ENCODE peak calls at places on chromosomes 3 and 15, in four cellular contexts. One of them, this sample, is unnamed.

GRCh38 chr3:175274056-175274455 is 414.9 kb downstream of the NAALADL2 start:
- DNase-seq in neural progenitor cell: no peak
- DNase-seq in B cell: no peak
- DNase-seq in lower lobe of right lung: no peak
- DNase-seq in this sample: peak

GRCh38 chr3:49422379-49423248 is at the start of gene AMT:
- DNase-seq in neural progenitor cell: peak
- DNase-seq in B cell: no peak
- DNase-seq in lower lobe of right lung: peak
- DNase-seq in this sample: no peak

GRCh38 chr3:16309558-16309957 is 44.5 kb downstream of the OXNAD1 start:
- DNase-seq in neural progenitor cell: no peak
- DNase-seq in B cell: no peak
- DNase-seq in lower lobe of right lung: no peak
- DNase-seq in this sample: no peak

GRCh38 chr3:146715176-146715575 is 110.0 kb upstream of the PLSCR5 start:
- DNase-seq in neural progenitor cell: no peak
- DNase-seq in B cell: no peak
- DNase-seq in lower lobe of right lung: no peak
- DNase-seq in this sample: no peak

GRCh38 chr3:4462641-4463040 is 4.4 kb downstream of the SUMF1 start:
- DNase-seq in neural progenitor cell: no peak
- DNase-seq in B cell: no peak
- DNase-seq in lower lobe of right lung: no peak
- DNase-seq in this sample: no peak

GRCh38 chr3:65126527-65127440 is 439.0 kb upstream of the ADAMTS9 start:
- DNase-seq in neural progenitor cell: no peak
- DNase-seq in B cell: no peak
- DNase-seq in lower lobe of right lung: no peak
- DNase-seq in this sample: no peak

GRCh38 chr15:77507151-77507847 is 86.6 kb downstream of the HMG20A start:
- DNase-seq in neural progenitor cell: no peak
- DNase-seq in B cell: no peak
- DNase-seq in lower lobe of right lung: peak
- DNase-seq in this sample: no peak

GRCh38 chr3:98990657-98991056 is 89.2 kb upstream of the DCBLD2 start:
- DNase-seq in neural progenitor cell: no peak
- DNase-seq in B cell: no peak
- DNase-seq in lower lobe of right lung: no peak
- DNase-seq in this sample: no peak

GRCh38 chr15:30865257-30865656 is 38.5 kb upstream of the FAN1 start:
- DNase-seq in neural progenitor cell: no peak
- DNase-seq in B cell: no peak
- DNase-seq in lower lobe of right lung: no peak
- DNase-seq in this sample: no peak

GRCh38 chr3:146803746-146804145 is 198.6 kb upstream of the PLSCR5 start:
- DNase-seq in neural progenitor cell: peak
- DNase-seq in B cell: no peak
- DNase-seq in lower lobe of right lung: no peak
- DNase-seq in this sample: no peak

GRCh38 chr15:57156210-57156887 is 220.0 kb upstream of the CGNL1 start:
- DNase-seq in neural progenitor cell: no peak
- DNase-seq in B cell: no peak
- DNase-seq in lower lobe of right lung: no peak
- DNase-seq in this sample: no peak

GRCh38 chr15:60784855-60785254 is 305.9 kb upstream of the ICE2 start:
- DNase-seq in neural progenitor cell: no peak
- DNase-seq in B cell: no peak
- DNase-seq in lower lobe of right lung: no peak
- DNase-seq in this sample: no peak

GRCh38 chr3:100717637-100718487 is 8.6 kb downstream of the TFG start:
- DNase-seq in neural progenitor cell: no peak
- DNase-seq in B cell: no peak
- DNase-seq in lower lobe of right lung: no peak
- DNase-seq in this sample: no peak

GRCh38 chr15:101528108-101528916 is 38.8 kb upstream of the PCSK6 start:
- DNase-seq in neural progenitor cell: no peak
- DNase-seq in B cell: no peak
- DNase-seq in lower lobe of right lung: no peak
- DNase-seq in this sample: no peak

GRCh38 chr15:70214266-70214665 is 116.5 kb upstream of the TLE3 start:
- DNase-seq in neural progenitor cell: no peak
- DNase-seq in B cell: no peak
- DNase-seq in lower lobe of right lung: no peak
- DNase-seq in this sample: no peak

GRCh38 chr3:128864351-128864811 is 15.0 kb upstream of the ACAD9 start:
- DNase-seq in neural progenitor cell: peak
- DNase-seq in B cell: no peak
- DNase-seq in lower lobe of right lung: no peak
- DNase-seq in this sample: no peak

GRCh38 chr3:54859204-54859603 is 68.7 kb downstream of the LRTM1 start:
- DNase-seq in neural progenitor cell: no peak
- DNase-seq in B cell: no peak
- DNase-seq in lower lobe of right lung: no peak
- DNase-seq in this sample: no peak

GRCh38 chr15:95921404-95921803 is 409.1 kb upstream of the NR2F2 start:
- DNase-seq in neural progenitor cell: no peak
- DNase-seq in B cell: no peak
- DNase-seq in lower lobe of right lung: no peak
- DNase-seq in this sample: no peak

GRCh38 chr3:83251490-83251889 is 1490.0 kb upstream of the GBE1 start:
- DNase-seq in neural progenitor cell: no peak
- DNase-seq in B cell: no peak
- DNase-seq in lower lobe of right lung: no peak
- DNase-seq in this sample: no peak

GRCh38 chr3:99941211-99941610 is 123.5 kb downstream of the CMSS1 start:
- DNase-seq in neural progenitor cell: no peak
- DNase-seq in B cell: no peak
- DNase-seq in lower lobe of right lung: no peak
- DNase-seq in this sample: no peak

GRCh38 chr3:37243811-37244748 is 69.7 kb upstream of the LRRFIP2 start:
- DNase-seq in neural progenitor cell: peak
- DNase-seq in B cell: no peak
- DNase-seq in lower lobe of right lung: peak
- DNase-seq in this sample: peak

GRCh38 chr3:16369247-16369646 is 104.2 kb downstream of the OXNAD1 start:
- DNase-seq in neural progenitor cell: peak
- DNase-seq in B cell: no peak
- DNase-seq in lower lobe of right lung: no peak
- DNase-seq in this sample: no peak

DNA sequence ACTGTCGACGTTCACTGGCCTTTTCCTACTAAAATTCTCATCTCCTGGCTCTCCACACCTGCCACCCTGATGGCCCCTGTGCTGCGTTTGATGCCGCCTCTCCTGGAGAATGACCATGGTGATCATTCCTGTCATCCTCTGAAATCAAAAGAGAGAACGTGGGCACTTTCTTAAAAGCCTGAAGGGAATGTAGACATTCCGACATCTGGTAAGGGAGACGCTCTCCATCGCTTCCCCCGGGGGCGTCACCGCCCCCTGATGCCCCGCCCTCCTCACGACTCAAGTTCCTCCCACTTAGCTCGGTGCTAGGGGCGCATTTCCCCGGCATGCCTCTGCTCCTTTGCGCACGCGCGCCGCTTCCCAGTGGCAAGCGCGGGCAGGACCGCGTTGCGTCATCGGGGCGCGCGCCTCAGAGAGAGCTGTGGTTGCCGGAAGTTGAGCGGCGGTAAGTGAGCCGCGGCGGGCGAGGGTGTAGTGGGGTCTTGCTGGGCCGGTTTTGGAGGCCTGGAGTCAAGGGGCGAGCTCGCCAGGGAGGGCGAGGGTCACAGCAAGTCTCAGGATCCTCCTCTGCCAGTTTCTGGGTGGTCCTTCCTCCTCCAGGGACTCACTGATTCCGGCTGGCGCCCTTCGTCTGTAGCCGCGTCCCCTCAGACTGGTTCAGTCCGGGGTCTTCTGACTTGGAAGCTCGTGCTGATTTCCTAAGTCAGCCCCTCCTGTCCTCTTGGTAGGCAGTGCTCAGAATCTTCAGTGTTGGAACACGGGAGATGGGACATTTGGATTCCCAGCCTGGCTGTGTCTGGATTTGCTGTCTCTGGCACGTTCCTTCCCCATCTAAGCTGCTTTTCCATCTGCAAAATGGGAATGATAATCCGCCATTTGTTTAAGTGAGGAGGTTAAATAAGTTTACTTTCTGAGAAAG is at the start of gene ATG7:
- DNase-seq in neural progenitor cell: peak
- DNase-seq in B cell: peak
- DNase-seq in lower lobe of right lung: peak
- DNase-seq in this sample: peak
- TF ChIP-seq CTCF in neural progenitor cell: no peak
- TF ChIP-seq CTCF in B cell: no peak
- TF ChIP-seq CTCF in lower lobe of right lung: no peak
- TF ChIP-seq CTCF in this sample: no peak

GRCh38 chr15:44710236-44711088 is 661 bp downstream of the PATL2 start:
- DNase-seq in neural progenitor cell: no peak
- DNase-seq in B cell: peak
- DNase-seq in lower lobe of right lung: peak
- DNase-seq in this sample: peak
- TF ChIP-seq CTCF in neural progenitor cell: peak
- TF ChIP-seq CTCF in B cell: peak
- TF ChIP-seq CTCF in lower lobe of right lung: peak
- TF ChIP-seq CTCF in this sample: peak

GRCh38 chr3:113255854-113256615 is 44.7 kb downstream of the BOC start:
- DNase-seq in neural progenitor cell: no peak
- DNase-seq in B cell: no peak
- DNase-seq in lower lobe of right lung: no peak
- DNase-seq in this sample: no peak

GRCh38 chr3:113252553-113252952 is 41.2 kb downstream of the BOC start:
- DNase-seq in neural progenitor cell: no peak
- DNase-seq in B cell: no peak
- DNase-seq in lower lobe of right lung: no peak
- DNase-seq in this sample: no peak

GRCh38 chr3:113258311-113258710 is 47.0 kb downstream of the BOC start:
- DNase-seq in neural progenitor cell: no peak
- DNase-seq in B cell: no peak
- DNase-seq in lower lobe of right lung: no peak
- DNase-seq in this sample: no peak

GRCh38 chr3:113254171-113254947 is 43.0 kb downstream of the BOC start:
- DNase-seq in neural progenitor cell: peak
- DNase-seq in B cell: no peak
- DNase-seq in lower lobe of right lung: no peak
- DNase-seq in this sample: no peak

DNA sequence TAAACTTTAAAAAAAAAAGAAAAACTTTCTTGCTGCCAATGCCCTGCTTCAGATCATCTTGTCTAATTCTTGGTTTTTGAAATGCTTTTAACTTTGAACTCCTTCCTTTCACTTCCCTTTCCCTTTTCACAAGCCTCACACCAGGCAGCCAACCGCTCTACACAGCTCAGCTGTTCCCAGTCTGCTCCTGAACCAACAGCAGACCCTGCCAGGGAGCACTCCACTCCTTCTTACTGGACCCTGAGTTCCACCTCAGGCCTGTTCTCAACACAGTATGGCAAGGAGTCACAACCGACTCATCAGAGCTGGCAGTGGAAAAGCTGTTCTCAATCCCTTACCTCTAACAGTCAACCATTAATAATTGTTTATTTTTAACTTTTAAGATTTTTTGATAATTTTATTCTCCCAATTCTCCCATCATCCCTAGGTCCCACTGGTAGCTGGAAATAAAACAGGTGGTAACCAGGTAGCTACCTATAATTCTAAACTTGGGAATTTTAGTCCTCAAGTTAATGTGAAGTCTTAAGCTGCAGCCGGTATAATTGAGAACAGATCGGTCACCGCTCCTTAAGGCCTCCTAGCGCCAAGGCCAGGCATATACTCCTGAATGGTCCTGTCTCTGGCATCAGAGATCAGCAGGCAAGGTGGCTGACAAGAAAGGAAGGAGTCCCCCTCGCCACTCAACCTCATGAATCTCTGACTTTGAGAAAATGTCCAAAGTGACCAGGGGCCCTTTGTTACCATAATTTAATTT is 43.9 kb downstream of the BOC start:
- DNase-seq in neural progenitor cell: no peak
- DNase-seq in B cell: no peak
- DNase-seq in lower lobe of right lung: no peak
- DNase-seq in this sample: no peak
- TF ChIP-seq CTCF in neural progenitor cell: peak
- TF ChIP-seq CTCF in B cell: no peak
- TF ChIP-seq CTCF in lower lobe of right lung: no peak
- TF ChIP-seq CTCF in this sample: no peak

DNA sequence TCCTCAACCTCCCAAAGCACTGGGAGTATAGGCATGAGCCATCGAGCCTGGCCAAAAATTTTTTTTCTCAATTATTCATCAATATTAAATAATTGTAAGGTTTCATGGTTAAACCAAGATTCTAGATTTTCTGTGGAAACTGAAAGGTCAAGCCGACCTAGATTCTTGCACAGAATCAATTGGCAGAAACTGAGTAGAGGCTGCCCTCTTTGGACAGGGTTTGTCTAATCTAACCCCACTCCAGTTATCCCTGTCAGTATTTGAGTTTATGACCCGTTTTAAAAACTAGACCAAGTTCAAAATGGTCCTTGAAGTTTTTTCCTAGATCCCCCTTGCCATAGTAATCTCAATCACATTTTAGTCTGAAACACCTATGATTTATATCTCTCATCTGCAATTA is 8.6 kb upstream of the ADAM10 start:
- DNase-seq in neural progenitor cell: no peak
- DNase-seq in B cell: no peak
- DNase-seq in lower lobe of right lung: no peak
- DNase-seq in this sample: peak
- TF ChIP-seq CTCF in neural progenitor cell: peak
- TF ChIP-seq CTCF in B cell: no peak
- TF ChIP-seq CTCF in lower lobe of right lung: peak
- TF ChIP-seq CTCF in this sample: peak

DNA sequence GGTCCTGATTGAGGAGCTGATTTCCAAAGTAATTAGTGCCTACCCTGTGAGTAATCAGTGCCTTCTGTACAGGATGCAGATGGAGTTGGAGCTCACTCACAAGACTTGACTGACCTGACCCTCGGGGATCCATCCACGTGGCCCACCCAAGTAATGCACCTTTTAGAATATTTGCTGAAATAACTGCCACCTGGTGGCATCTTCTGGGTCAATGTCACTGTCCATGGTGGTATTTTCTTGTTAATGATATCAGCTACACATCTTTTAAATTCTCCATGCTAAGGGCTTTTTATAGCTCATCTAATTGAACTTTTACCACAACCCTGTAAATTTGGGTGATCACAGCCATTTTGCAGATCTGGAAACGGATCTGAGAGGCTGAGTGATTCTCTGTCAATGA is 74.3 kb upstream of the ANKRD34C start:
- DNase-seq in neural progenitor cell: no peak
- DNase-seq in B cell: no peak
- DNase-seq in lower lobe of right lung: no peak
- DNase-seq in this sample: no peak
- TF ChIP-seq CTCF in neural progenitor cell: no peak
- TF ChIP-seq CTCF in B cell: no peak
- TF ChIP-seq CTCF in lower lobe of right lung: no peak
- TF ChIP-seq CTCF in this sample: no peak

GRCh38 chr3:181868576-181868975 is 156.9 kb downstream of the SOX2 start:
- DNase-seq in neural progenitor cell: no peak
- DNase-seq in B cell: no peak
- DNase-seq in lower lobe of right lung: no peak
- DNase-seq in this sample: no peak
- TF ChIP-seq CTCF in neural progenitor cell: no peak
- TF ChIP-seq CTCF in B cell: no peak
- TF ChIP-seq CTCF in lower lobe of right lung: no peak
- TF ChIP-seq CTCF in this sample: no peak

GRCh38 chr15:66014639-66015182 is 145.4 kb downstream of the RAB11A start:
- DNase-seq in neural progenitor cell: no peak
- DNase-seq in B cell: no peak
- DNase-seq in lower lobe of right lung: no peak
- DNase-seq in this sample: no peak
- TF ChIP-seq CTCF in neural progenitor cell: no peak
- TF ChIP-seq CTCF in B cell: no peak
- TF ChIP-seq CTCF in lower lobe of right lung: no peak
- TF ChIP-seq CTCF in this sample: no peak

This sample was measured in GM13977.